ENCODE peak calls at places on chromosome 14, in four cellular contexts. D is transverse colon, O is PC-3, W is MM.1S. R is an unnamed sample.

GRCh38 chr14:42353315-42353714 is 746.6 kb downstream of the LRFN5 start:
- DNase-seq in D (no peak), O (no peak), W (peak), R (no peak)

GRCh38 chr14:32201196-32201815 is 539 bp upstream of the RNU6-7 start:
- DNase-seq in D (peak), O (peak), W (peak), R (peak)

GRCh38 chr14:90750191-90750590 is 66.0 kb downstream of the TTC7B start:
- DNase-seq in D (no peak), O (no peak), W (no peak), R (no peak)

GRCh38 chr14:53927171-53927570 is 29.5 kb downstream of the BMP4 start:
- DNase-seq in D (no peak), O (peak), W (no peak), R (no peak)

GRCh38 chr14:58572092-58572853 is 65.5 kb upstream of the DACT1 start:
- DNase-seq in D (no peak), O (peak), W (no peak), R (no peak)

GRCh38 chr14:79161576-79161975 is 991.4 kb downstream of the NRXN3 start:
- DNase-seq in D (no peak), O (no peak), W (no peak), R (no peak)

GRCh38 chr14:61103541-61104339 is 122.7 kb downstream of the SLC38A6 start:
- DNase-seq in D (peak), O (peak), W (no peak), R (peak)

GRCh38 chr14:44783899-44784298 is 177.8 kb downstream of the KLHL28 start:
- DNase-seq in D (no peak), O (no peak), W (no peak), R (no peak)

GRCh38 chr14:30573203-30573814 is 14.4 kb downstream of the G2E3 start:
- DNase-seq in D (no peak), O (peak), W (no peak), R (no peak)

GRCh38 chr14:91327201-91327600 is 82.7 kb upstream of the GPR68 start:
- DNase-seq in D (no peak), O (no peak), W (no peak), R (no peak)

GRCh38 chr14:60002819-60003492 is 83.0 kb downstream of the LRRC9 start:
- DNase-seq in D (no peak), O (peak), W (no peak), R (no peak)

GRCh38 chr14:41385787-41386186 is 220.9 kb upstream of the LRFN5 start:
- DNase-seq in D (no peak), O (no peak), W (no peak), R (no peak)

GRCh38 chr14:78253986-78254385 is 83.8 kb downstream of the NRXN3 start:
- DNase-seq in D (no peak), O (peak), W (no peak), R (no peak)

GRCh38 chr14:101502761-101503392 is 58.4 kb upstream of the DIO3 start:
- DNase-seq in D (no peak), O (no peak), W (no peak), R (no peak)

GRCh38 chr14:105256292-105256960 is 8.1 kb downstream of the BTBD6 start:
- DNase-seq in D (no peak), O (no peak), W (no peak), R (no peak)

GRCh38 chr14:91389173-91389572 is 28.4 kb downstream of the CCDC88C start:
- DNase-seq in D (no peak), O (no peak), W (no peak), R (no peak)

GRCh38 chr14:49880267-49881064 is 12.4 kb upstream of the ARF6 start:
- DNase-seq in D (no peak), O (no peak), W (no peak), R (no peak)

GRCh38 chr14:98136019-98136418 is 1136.0 kb downstream of the BCL11B start:
- DNase-seq in D (no peak), O (no peak), W (no peak), R (no peak)

GRCh38 chr14:100141133-100141497 is 18.3 kb downstream of the DEGS2 start:
- DNase-seq in D (no peak), O (no peak), W (no peak), R (no peak)

GRCh38 chr14:100138082-100138787 is 21.2 kb downstream of the DEGS2 start:
- DNase-seq in D (peak), O (no peak), W (peak), R (peak)

GRCh38 chr14:100142073-100143040 is 17.1 kb downstream of the DEGS2 start:
- DNase-seq in D (peak), O (no peak), W (no peak), R (no peak)

GRCh38 chr14:100138955-100139354 is 20.5 kb downstream of the DEGS2 start:
- DNase-seq in D (no peak), O (no peak), W (no peak), R (no peak)

DNA sequence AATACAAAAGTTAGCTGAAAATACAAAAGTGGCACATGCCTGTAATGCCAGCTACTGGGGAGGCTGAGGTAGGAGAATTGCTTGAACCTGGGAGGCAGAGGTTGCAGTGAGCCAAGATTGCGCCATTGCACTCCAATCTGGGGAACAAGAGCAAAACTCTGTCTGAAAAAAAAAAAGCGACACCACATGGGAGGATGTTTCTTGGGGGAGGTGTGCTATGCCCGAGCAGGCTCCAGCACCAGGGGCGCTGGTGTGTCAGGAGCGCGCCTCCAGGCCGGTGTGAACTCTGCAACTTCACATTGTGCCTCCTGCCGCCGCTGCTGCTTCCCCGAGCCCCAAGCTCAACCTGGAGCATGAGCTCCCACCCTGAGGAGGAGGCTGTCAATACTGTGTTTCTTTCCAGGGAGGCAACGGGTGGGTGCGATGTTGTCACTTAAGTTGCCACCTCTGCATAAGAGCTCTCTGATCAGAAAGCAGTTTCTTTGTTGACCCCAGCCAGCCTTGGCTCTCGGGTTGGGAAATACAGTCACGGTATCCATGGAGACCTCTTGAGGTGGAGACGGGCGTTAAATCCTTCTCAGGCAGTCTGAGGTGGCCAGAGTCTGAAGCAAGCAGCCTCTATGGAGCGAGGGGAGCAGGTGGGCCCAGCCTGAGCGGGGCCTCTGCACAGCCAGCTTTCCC is 18.9 kb downstream of the DEGS2 start:
- DNase-seq in D (no peak), O (no peak), W (no peak), R (no peak)
- TF ChIP-seq CTCF in D (peak), O (no peak), W (no peak), R (no peak)

GRCh38 chr14:69246331-69246730 is 13.6 kb upstream of the GALNT16 start:
- DNase-seq in D (no peak), O (no peak), W (no peak), R (no peak)

GRCh38 chr14:69252851-69253250 is 7.1 kb upstream of the GALNT16 start:
- DNase-seq in D (no peak), O (no peak), W (no peak), R (no peak)

GRCh38 chr14:69244946-69245345 is 15.0 kb upstream of the GALNT16 start:
- DNase-seq in D (no peak), O (no peak), W (no peak), R (no peak)

GRCh38 chr14:69249603-69250002 is 10.4 kb upstream of the GALNT16 start:
- DNase-seq in D (no peak), O (no peak), W (no peak), R (no peak)

GRCh38 chr14:69247691-69248440 is 12.1 kb upstream of the GALNT16 start:
- DNase-seq in D (peak), O (peak), W (no peak), R (no peak)
- TF ChIP-seq CTCF in D (peak), O (peak), W (no peak), R (no peak)

GRCh38 chr14:56555921-56556570 is 23.6 kb upstream of the TMEM260 start:
- DNase-seq in D (no peak), O (peak), W (peak), R (peak)
- TF ChIP-seq CTCF in D (peak), O (peak), W (peak), R (peak)

DNA sequence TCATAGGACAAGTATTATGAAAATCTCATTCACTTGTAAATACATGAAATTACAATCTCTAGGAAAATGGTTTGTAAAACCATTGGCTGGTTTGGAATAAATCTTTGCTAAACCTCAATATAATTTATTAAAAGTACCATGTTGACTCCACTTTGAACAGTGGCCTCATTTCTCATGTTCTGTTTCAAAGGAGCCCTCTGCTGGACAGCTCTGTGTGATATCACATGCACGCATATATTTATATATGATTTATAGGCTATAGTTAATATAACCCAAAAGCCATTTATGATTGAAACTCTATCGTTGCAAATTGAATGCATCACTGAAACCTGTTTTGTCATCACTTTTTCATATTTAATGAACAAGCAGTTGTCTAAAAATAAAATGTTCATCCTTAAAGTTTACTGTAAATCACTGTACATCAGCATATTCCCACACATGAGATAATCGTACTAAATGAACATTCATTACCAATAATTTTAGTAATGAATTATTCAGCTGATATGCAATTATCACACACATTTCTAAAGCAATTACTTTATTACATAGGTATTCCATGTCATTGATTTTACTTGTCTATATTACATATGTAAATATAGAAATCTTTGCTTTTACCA is 493.8 kb downstream of the NPAS3 start:
- DNase-seq in D (peak), O (peak), W (peak), R (no peak)
- TF ChIP-seq CTCF in D (peak), O (peak), W (peak), R (peak)

DNA sequence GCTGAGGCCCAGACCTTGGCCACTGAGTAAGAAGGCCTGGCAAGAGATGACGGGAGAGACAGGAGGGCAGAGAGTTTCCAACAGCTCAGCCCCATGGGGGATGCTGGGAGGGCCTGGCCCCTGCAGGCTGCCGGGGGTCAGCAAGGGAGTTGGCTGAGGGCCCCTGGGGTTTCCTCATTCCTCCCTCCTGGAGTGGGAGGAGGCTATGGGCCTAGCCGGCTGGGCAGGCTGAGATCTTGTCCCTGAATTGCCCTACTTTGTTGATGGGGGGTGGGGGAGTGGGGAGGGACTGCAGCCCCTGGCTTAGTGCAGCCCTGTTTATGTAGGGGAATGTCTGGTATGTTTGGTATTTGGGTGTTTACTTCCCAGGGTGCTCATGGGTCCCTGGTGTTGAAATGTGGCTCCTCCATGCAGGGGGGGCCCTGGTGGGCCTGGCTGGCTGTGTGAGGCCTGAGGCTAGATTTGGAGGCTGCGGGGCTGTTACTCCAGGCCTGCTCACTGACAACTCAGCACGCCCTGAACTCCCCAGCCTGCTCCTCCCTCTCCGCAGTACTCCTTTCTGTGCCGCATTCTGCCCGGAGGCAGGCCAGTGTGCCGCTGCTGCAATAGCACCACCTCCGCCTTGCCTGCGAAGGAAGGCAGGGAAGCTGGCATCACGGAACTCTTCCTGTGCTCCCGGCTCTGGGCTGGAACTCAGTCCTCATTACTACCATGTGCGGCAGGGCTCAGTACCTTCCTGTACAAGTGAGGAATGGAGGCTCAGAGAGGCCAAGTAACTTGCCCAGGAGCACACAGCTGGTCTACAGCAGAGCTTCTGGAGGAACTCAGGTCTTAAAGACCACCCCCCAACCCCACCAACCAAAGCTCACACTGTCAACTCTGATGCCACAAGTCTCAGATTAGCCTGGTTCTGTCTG is 25.3 kb downstream of the JDP2 start:
- DNase-seq in D (peak), O (peak), W (no peak), R (no peak)
- TF ChIP-seq CTCF in D (no peak), O (no peak), W (no peak), R (no peak)

GRCh38 chr14:68306265-68306933 is 486.5 kb downstream of the ZFP36L1 start:
- DNase-seq in D (no peak), O (no peak), W (peak), R (peak)
- TF ChIP-seq CTCF in D (no peak), O (no peak), W (no peak), R (no peak)

GRCh38 chr14:106549064-106549463 is 1022.7 kb downstream of the TMEM121 start:
- DNase-seq in D (no peak), O (no peak), W (no peak), R (no peak)
- TF ChIP-seq CTCF in D (no peak), O (no peak), W (no peak), R (no peak)